ENCODE peak calls at places on chromosome 10, in five cellular contexts. One of them, this sample, is unnamed.

GRCh38 chr10:132931258-132931657 is 11.1 kb downstream of the CFAP46 start:
- DNase-seq in H1: no peak
- DNase-seq in colonic mucosa: no peak
- DNase-seq in K562: no peak
- DNase-seq in AG09309: no peak
- DNase-seq in this sample: no peak

GRCh38 chr10:123624086-123624485 is 42.1 kb upstream of the GPR26 start:
- DNase-seq in H1: no peak
- DNase-seq in K562: no peak
- DNase-seq in AG09309: no peak
- DNase-seq in colonic mucosa: no peak
- DNase-seq in this sample: no peak

GRCh38 chr10:124829447-124830115 is 28.0 kb downstream of the ABRAXAS2 start:
- DNase-seq in K562: no peak
- DNase-seq in AG09309: no peak
- DNase-seq in colonic mucosa: no peak
- DNase-seq in H1: no peak
- DNase-seq in this sample: no peak

GRCh38 chr10:86967481-86967941 is 771 bp upstream of the ADIRF start:
- DNase-seq in K562: no peak
- DNase-seq in H1: no peak
- DNase-seq in AG09309: no peak
- DNase-seq in colonic mucosa: peak
- DNase-seq in this sample: no peak

GRCh38 chr10:73953665-73954064 is 42.7 kb downstream of the PLAU start:
- DNase-seq in K562: no peak
- DNase-seq in H1: no peak
- DNase-seq in AG09309: peak
- DNase-seq in colonic mucosa: no peak
- DNase-seq in this sample: peak

GRCh38 chr10:67790534-67791408 is 47.2 kb downstream of the DNAJC12 start:
- DNase-seq in K562: peak
- DNase-seq in AG09309: peak
- DNase-seq in colonic mucosa: no peak
- DNase-seq in H1: no peak
- DNase-seq in this sample: peak

GRCh38 chr10:13847201-13847631 is 260.5 kb downstream of the PRPF18 start:
- DNase-seq in AG09309: no peak
- DNase-seq in H1: no peak
- DNase-seq in K562: no peak
- DNase-seq in colonic mucosa: no peak
- DNase-seq in this sample: no peak

GRCh38 chr10:125060851-125061556 is 99.4 kb downstream of the CTBP2 start:
- DNase-seq in AG09309: peak
- DNase-seq in K562: no peak
- DNase-seq in H1: peak
- DNase-seq in colonic mucosa: peak
- DNase-seq in this sample: peak

GRCh38 chr10:126021833-126022500 is 125.6 kb downstream of the FANK1 start:
- DNase-seq in K562: no peak
- DNase-seq in AG09309: no peak
- DNase-seq in colonic mucosa: no peak
- DNase-seq in H1: no peak
- DNase-seq in this sample: no peak

GRCh38 chr10:86217386-86218080 is 149.1 kb downstream of the GRID1 start:
- DNase-seq in K562: no peak
- DNase-seq in AG09309: no peak
- DNase-seq in H1: no peak
- DNase-seq in colonic mucosa: no peak
- DNase-seq in this sample: no peak

GRCh38 chr10:74822583-74823089 is 3.8 kb upstream of the KAT6B start:
- DNase-seq in colonic mucosa: no peak
- DNase-seq in AG09309: peak
- DNase-seq in H1: no peak
- DNase-seq in K562: no peak
- DNase-seq in this sample: no peak

GRCh38 chr10:11595395-11595692 is 16.1 kb downstream of the USP6NL start:
- DNase-seq in H1: no peak
- DNase-seq in AG09309: no peak
- DNase-seq in K562: no peak
- DNase-seq in colonic mucosa: no peak
- DNase-seq in this sample: no peak

GRCh38 chr10:102185272-102185671 is 33.1 kb downstream of the NOLC1 start:
- DNase-seq in H1: no peak
- DNase-seq in AG09309: no peak
- DNase-seq in K562: no peak
- DNase-seq in colonic mucosa: no peak
- DNase-seq in this sample: no peak

GRCh38 chr10:24706479-24707118 is 17.1 kb downstream of the ARHGAP21 start:
- DNase-seq in H1: no peak
- DNase-seq in AG09309: peak
- DNase-seq in colonic mucosa: no peak
- DNase-seq in K562: peak
- DNase-seq in this sample: peak

GRCh38 chr10:86644412-86645110 is 9.8 kb upstream of the OPN4 start:
- DNase-seq in colonic mucosa: no peak
- DNase-seq in H1: peak
- DNase-seq in K562: no peak
- DNase-seq in AG09309: no peak
- DNase-seq in this sample: no peak

GRCh38 chr10:13472359-13472758 is 56.5 kb downstream of the BEND7 start:
- DNase-seq in colonic mucosa: no peak
- DNase-seq in AG09309: no peak
- DNase-seq in K562: no peak
- DNase-seq in H1: no peak
- DNase-seq in this sample: no peak

GRCh38 chr10:45008524-45009161 is 7.9 kb downstream of the ZNF22 start:
- DNase-seq in AG09309: peak
- DNase-seq in H1: no peak
- DNase-seq in colonic mucosa: peak
- DNase-seq in K562: peak
- DNase-seq in this sample: peak

GRCh38 chr10:69180525-69181204 is 631 bp downstream of the SUPV3L1 start:
- DNase-seq in K562: peak
- DNase-seq in H1: no peak
- DNase-seq in AG09309: no peak
- DNase-seq in colonic mucosa: peak
- DNase-seq in this sample: no peak

GRCh38 chr10:132253092-132253687 is 54.6 kb downstream of the STK32C start:
- DNase-seq in K562: no peak
- DNase-seq in AG09309: no peak
- DNase-seq in colonic mucosa: no peak
- DNase-seq in H1: no peak
- DNase-seq in this sample: no peak

GRCh38 chr10:37442882-37443281 is 317.5 kb downstream of the ANKRD30A start:
- DNase-seq in AG09309: no peak
- DNase-seq in K562: no peak
- DNase-seq in colonic mucosa: no peak
- DNase-seq in H1: no peak
- DNase-seq in this sample: no peak

GRCh38 chr10:19785366-19785765 is 30.9 kb upstream of the PLXDC2 start:
- DNase-seq in colonic mucosa: no peak
- DNase-seq in H1: no peak
- DNase-seq in AG09309: no peak
- DNase-seq in K562: no peak
- DNase-seq in this sample: no peak

DNA sequence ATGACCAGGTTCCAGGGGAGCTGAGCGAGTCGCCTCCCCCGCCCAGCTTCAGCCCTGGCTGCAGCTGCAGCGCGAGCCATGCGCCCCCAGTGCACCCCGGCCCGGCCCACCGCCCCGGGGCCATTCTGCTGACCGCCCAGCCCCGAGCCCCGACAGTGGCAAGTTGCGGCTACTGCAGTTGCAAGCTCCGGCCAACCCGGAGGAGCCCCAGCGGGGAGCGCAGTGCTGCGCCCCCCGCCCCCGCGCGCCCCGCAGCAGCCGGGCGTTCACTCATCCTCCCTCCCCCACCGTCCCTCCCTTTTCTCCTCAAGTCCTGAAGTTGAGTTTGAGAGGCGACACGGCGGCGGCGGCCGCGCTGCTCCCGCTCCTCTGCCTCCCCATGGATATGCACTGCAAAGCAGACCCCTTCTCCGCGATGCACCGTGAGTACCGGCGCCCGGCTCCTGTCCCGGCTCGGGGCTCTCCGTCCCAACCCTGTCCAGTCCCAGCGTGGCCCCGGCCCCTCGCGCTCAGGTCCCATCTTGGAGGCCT is 565 bp downstream of the PAX2 start:
- DNase-seq in AG09309: no peak
- DNase-seq in H1: peak
- DNase-seq in colonic mucosa: no peak
- DNase-seq in K562: no peak
- DNase-seq in this sample: no peak
- H3K4me3 ChIP-seq in AG09309: no peak
- H3K4me3 ChIP-seq in H1: peak
- H3K4me3 ChIP-seq in colonic mucosa: no peak
- H3K4me3 ChIP-seq in K562: no peak
- H3K4me3 ChIP-seq in this sample: no peak

GRCh38 chr10:88792656-88793055 is 9.9 kb upstream of the LIPM start:
- DNase-seq in colonic mucosa: no peak
- DNase-seq in AG09309: peak
- DNase-seq in H1: no peak
- DNase-seq in K562: no peak
- DNase-seq in this sample: no peak
- TF ChIP-seq CTCF in colonic mucosa: no peak
- TF ChIP-seq CTCF in AG09309: no peak
- TF ChIP-seq CTCF in H1: no peak
- TF ChIP-seq CTCF in K562: no peak
- TF ChIP-seq CTCF in this sample: no peak

GRCh38 chr10:62632071-62632809 is 172.3 kb upstream of the ADO start:
- DNase-seq in H1: no peak
- DNase-seq in K562: no peak
- DNase-seq in AG09309: no peak
- DNase-seq in colonic mucosa: no peak
- DNase-seq in this sample: no peak
- H3K4me3 ChIP-seq in H1: no peak
- H3K4me3 ChIP-seq in K562: no peak
- H3K4me3 ChIP-seq in AG09309: no peak
- H3K4me3 ChIP-seq in colonic mucosa: no peak
- H3K4me3 ChIP-seq in this sample: no peak

GRCh38 chr10:78852856-78853255 is 215.9 kb upstream of the ZMIZ1 start:
- DNase-seq in colonic mucosa: peak
- DNase-seq in K562: peak
- DNase-seq in H1: peak
- DNase-seq in AG09309: no peak
- DNase-seq in this sample: peak
- TF ChIP-seq CTCF in colonic mucosa: peak
- TF ChIP-seq CTCF in K562: peak
- TF ChIP-seq CTCF in H1: peak
- TF ChIP-seq CTCF in AG09309: peak
- TF ChIP-seq CTCF in this sample: peak

GRCh38 chr10:88213206-88213605 is 349.8 kb downstream of the PTEN start:
- DNase-seq in H1: no peak
- DNase-seq in colonic mucosa: no peak
- DNase-seq in K562: no peak
- DNase-seq in AG09309: no peak
- DNase-seq in this sample: no peak

GRCh38 chr10:88219753-88220152 is 356.3 kb downstream of the PTEN start:
- DNase-seq in AG09309: no peak
- DNase-seq in H1: no peak
- DNase-seq in colonic mucosa: no peak
- DNase-seq in K562: no peak
- DNase-seq in this sample: no peak

GRCh38 chr10:88218362-88218761 is 354.9 kb downstream of the PTEN start:
- DNase-seq in AG09309: no peak
- DNase-seq in H1: no peak
- DNase-seq in K562: no peak
- DNase-seq in colonic mucosa: no peak
- DNase-seq in this sample: no peak

GRCh38 chr10:88221616-88222015 is 358.2 kb downstream of the PTEN start:
- DNase-seq in AG09309: no peak
- DNase-seq in K562: no peak
- DNase-seq in colonic mucosa: no peak
- DNase-seq in H1: no peak
- DNase-seq in this sample: no peak

GRCh38 chr10:88216976-88217375 is 353.6 kb downstream of the PTEN start:
- DNase-seq in K562: no peak
- DNase-seq in colonic mucosa: peak
- DNase-seq in H1: no peak
- DNase-seq in AG09309: no peak
- DNase-seq in this sample: no peak
- H3K4me3 ChIP-seq in K562: no peak
- H3K4me3 ChIP-seq in colonic mucosa: no peak
- H3K4me3 ChIP-seq in H1: no peak
- H3K4me3 ChIP-seq in AG09309: no peak
- H3K4me3 ChIP-seq in this sample: no peak

DNA sequence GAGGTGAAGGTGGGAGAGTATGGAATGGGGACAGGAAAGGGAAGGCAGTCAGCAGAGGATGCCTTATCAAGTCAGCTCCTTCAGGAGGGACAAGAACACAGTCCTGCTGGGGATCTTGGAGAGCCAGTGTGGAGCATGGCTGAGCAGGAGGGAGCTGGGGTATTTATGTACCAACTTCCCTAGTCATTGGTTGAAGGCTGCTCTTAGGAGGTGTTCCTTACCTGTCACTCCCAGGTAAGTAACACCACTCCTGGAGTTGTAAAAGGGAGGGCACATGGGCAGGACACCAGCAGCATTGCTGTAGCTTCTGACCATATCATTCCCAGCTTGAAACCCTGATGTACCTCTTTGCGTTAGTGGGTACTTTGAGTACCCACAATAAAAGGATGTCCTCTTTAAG is 29.8 kb downstream of the SLC29A3 start:
- DNase-seq in H1: no peak
- DNase-seq in AG09309: no peak
- DNase-seq in K562: no peak
- DNase-seq in colonic mucosa: no peak
- DNase-seq in this sample: no peak
- TF ChIP-seq CTCF in H1: no peak
- TF ChIP-seq CTCF in AG09309: no peak
- TF ChIP-seq CTCF in K562: no peak
- TF ChIP-seq CTCF in colonic mucosa: no peak
- TF ChIP-seq CTCF in this sample: no peak

GRCh38 chr10:119611433-119611832 is 14.7 kb upstream of the TIAL1 start:
- DNase-seq in H1: no peak
- DNase-seq in AG09309: no peak
- DNase-seq in colonic mucosa: no peak
- DNase-seq in K562: no peak
- DNase-seq in this sample: no peak

GRCh38 chr10:119608316-119609155 is 11.8 kb upstream of the TIAL1 start:
- DNase-seq in K562: peak
- DNase-seq in colonic mucosa: peak
- DNase-seq in H1: peak
- DNase-seq in AG09309: no peak
- DNase-seq in this sample: no peak
- H3K4me3 ChIP-seq in K562: no peak
- H3K4me3 ChIP-seq in colonic mucosa: no peak
- H3K4me3 ChIP-seq in H1: no peak
- H3K4me3 ChIP-seq in AG09309: no peak
- H3K4me3 ChIP-seq in this sample: no peak

GRCh38 chr10:109411897-109412296 is 511.4 kb downstream of the XPNPEP1 start:
- DNase-seq in AG09309: no peak
- DNase-seq in K562: no peak
- DNase-seq in colonic mucosa: no peak
- DNase-seq in H1: no peak
- DNase-seq in this sample: no peak
- TF ChIP-seq CTCF in AG09309: no peak
- TF ChIP-seq CTCF in K562: no peak
- TF ChIP-seq CTCF in colonic mucosa: no peak
- TF ChIP-seq CTCF in H1: no peak
- TF ChIP-seq CTCF in this sample: no peak